ENCODE peak calls at places on chromosomes 16 and 17, in seven cellular contexts. E, O, R, Y, I, G and X are unnamed samples.

GRCh38 chr17:2138318-2138717 is 83.4 kb downstream of the HIC1 start:
- DNase-seq in E (peak; percentile 71), O (no peak), R (no peak), Y (no peak), I (no peak), G (no peak), X (no peak)

GRCh38 chr17:81635431-81635830 is 1.5 kb downstream of the NPLOC4 start:
- DNase-seq in E (no peak), O (no peak), R (no peak), Y (no peak), I (no peak), G (no peak), X (no peak)

GRCh38 chr16:17357302-17358062 is 113.3 kb downstream of the XYLT1 start:
- DNase-seq in E (no peak), O (no peak), R (no peak), Y (no peak), I (no peak), G (no peak), X (no peak)

GRCh38 chr16:85524630-85525463 is 88.3 kb upstream of the GSE1 start:
- DNase-seq in E (peak; percentile 48), O (peak; percentile 10), R (no peak), Y (peak; percentile 85), I (no peak), G (no peak), X (no peak)

GRCh38 chr16:19110537-19111391 is 3.0 kb upstream of the ITPRIPL2 start:
- DNase-seq in E (no peak), O (no peak), R (no peak), Y (no peak), I (no peak), G (no peak), X (no peak)

GRCh38 chr17:77436058-77436442 is 295.3 kb downstream of the SEC14L1 start:
- DNase-seq in E (no peak), O (peak; percentile 57), R (peak; percentile 66), Y (no peak), I (no peak), G (no peak), X (no peak)

GRCh38 chr17:3667366-3668278 is 756 bp downstream of the TAX1BP3 start:
- DNase-seq in E (no peak), O (peak; percentile 83), R (peak; percentile 79), Y (peak; percentile 81), I (peak; percentile 2), G (peak; percentile 89), X (no peak)

GRCh38 chr17:57665128-57665527 is 80.0 kb downstream of the CCDC182 start:
- DNase-seq in E (no peak), O (no peak), R (no peak), Y (no peak), I (peak; percentile 55), G (no peak), X (no peak)

GRCh38 chr17:52648995-52649394 is 490.5 kb upstream of the CA10 start:
- DNase-seq in E (no peak), O (no peak), R (no peak), Y (no peak), I (peak; percentile 62), G (no peak), X (no peak)

GRCh38 chr17:60817187-60817586 is 139.5 kb downstream of the BCAS3 start:
- DNase-seq in E (no peak), O (peak; percentile 94), R (no peak), Y (no peak), I (no peak), G (peak; percentile 98), X (no peak)

GRCh38 chr16:27374794-27375499 is 27.0 kb upstream of the IL21R start:
- DNase-seq in E (peak; percentile 68), O (peak; percentile 87), R (peak; percentile 87), Y (no peak), I (no peak), G (peak; percentile 72), X (peak; percentile 32)

GRCh38 chr16:84559311-84559932 is 55.0 kb upstream of the MEAK7 start:
- DNase-seq in E (no peak), O (no peak), R (no peak), Y (no peak), I (no peak), G (no peak), X (no peak)

GRCh38 chr16:69544099-69544498 is 21.7 kb upstream of the NFAT5 start:
- DNase-seq in E (no peak), O (no peak), R (no peak), Y (no peak), I (no peak), G (no peak), X (no peak)

GRCh38 chr17:81667754-81668153 is 1.2 kb downstream of the CCDC137 start:
- DNase-seq in E (peak; percentile 54), O (peak; percentile 12), R (peak; percentile 39), Y (no peak), I (no peak), G (no peak), X (no peak)

GRCh38 chr16:73871076-73871475 is 425.5 kb upstream of the PSMD7 start:
- DNase-seq in E (no peak), O (no peak), R (no peak), Y (no peak), I (no peak), G (no peak), X (no peak)

GRCh38 chr16:81210807-81211206 is 27.7 kb upstream of the BCO1 start:
- DNase-seq in E (no peak), O (no peak), R (peak; percentile 36), Y (no peak), I (no peak), G (no peak), X (no peak)

GRCh38 chr17:27974531-27975145 is 67.8 kb upstream of the NLK start:
- DNase-seq in E (no peak), O (no peak), R (no peak), Y (no peak), I (no peak), G (no peak), X (no peak)

GRCh38 chr17:6548578-6549330 is 7.6 kb downstream of the PITPNM3 start:
- DNase-seq in E (peak; percentile 47), O (no peak), R (no peak), Y (no peak), I (no peak), G (no peak), X (no peak)

GRCh38 chr16:2773188-2773968 is 3.7 kb downstream of the ELOB start:
- DNase-seq in E (no peak), O (peak; percentile 75), R (no peak), Y (no peak), I (no peak), G (peak; percentile 25), X (no peak)

GRCh38 chr17:21061971-21062526 is 19.2 kb upstream of the USP22 start:
- DNase-seq in E (peak; percentile 82), O (no peak), R (no peak), Y (no peak), I (no peak), G (no peak), X (no peak)

GRCh38 chr17:63696381-63696961 is 3.5 kb downstream of the LIMD2 start:
- DNase-seq in E (peak; percentile 84), O (peak; percentile 51), R (no peak), Y (no peak), I (no peak), G (peak; percentile 13), X (no peak)

GRCh38 chr17:56798916-56799315 is 34.8 kb downstream of the C17orf67 start:
- DNase-seq in E (no peak), O (no peak), R (no peak), Y (no peak), I (no peak), G (no peak), X (no peak)

GRCh38 chr16:3950343-3951193 is 70.1 kb upstream of the CREBBP start:
- DNase-seq in E (no peak), O (peak; percentile 98), R (no peak), Y (peak; percentile 60), I (no peak), G (peak; percentile 92), X (no peak)

GRCh38 chr17:51652529-51652928 is 392.2 kb downstream of the UTP18 start:
- DNase-seq in E (no peak), O (no peak), R (peak; percentile 20), Y (no peak), I (no peak), G (no peak), X (no peak)

GRCh38 chr16:50402298-50402895 is 33.6 kb upstream of the BRD7 start:
- DNase-seq in E (no peak), O (no peak), R (no peak), Y (no peak), I (no peak), G (no peak), X (no peak)

GRCh38 chr17:82839617-82840292 is at the start of gene ZNF750:
- DNase-seq in E (no peak), O (no peak), R (no peak), Y (no peak), I (no peak), G (no peak), X (no peak)

GRCh38 chr16:84726079-84726669 is 26.4 kb downstream of the USP10 start:
- DNase-seq in E (peak; percentile 84), O (peak; percentile 83), R (peak; percentile 93), Y (peak; percentile 55), I (no peak), G (peak; percentile 70), X (peak; percentile 89)

GRCh38 chr17:44971776-44972483 is 3.8 kb upstream of the C1QL1 start:
- DNase-seq in E (no peak), O (peak; percentile 68), R (no peak), Y (no peak), I (no peak), G (peak; percentile 88), X (no peak)

GRCh38 chr16:52171481-52171880 is 375.5 kb downstream of the TOX3 start:
- DNase-seq in E (no peak), O (no peak), R (no peak), Y (no peak), I (no peak), G (no peak), X (no peak)

GRCh38 chr17:14297161-14297851 is 3.6 kb upstream of the HS3ST3B1 start:
- DNase-seq in E (no peak), O (peak; percentile 64), R (peak; percentile 77), Y (peak; percentile 62), I (peak; percentile 23), G (peak; percentile 50), X (no peak)

GRCh38 chr16:67279296-67280089 is at the start of gene PLEKHG4:
- DNase-seq in E (peak; percentile 46), O (peak; percentile 74), R (peak; percentile 82), Y (peak; percentile 52), I (peak; percentile 64), G (peak; percentile 56), X (peak; percentile 66)

GRCh38 chr16:3509470-3509928 is 8.7 kb downstream of the CLUAP1 start:
- DNase-seq in E (no peak), O (no peak), R (no peak), Y (no peak), I (no peak), G (no peak), X (peak; percentile 64)

GRCh38 chr16:50153648-50154368 is 702 bp downstream of the TENT4B start:
- DNase-seq in E (no peak), O (no peak), R (peak; percentile 38), Y (no peak), I (no peak), G (peak; percentile 36), X (no peak)

GRCh38 chr17:66541461-66542182 is 239.2 kb downstream of the PRKCA start:
- DNase-seq in E (peak; percentile 41), O (no peak), R (peak; percentile 39), Y (no peak), I (no peak), G (no peak), X (no peak)

GRCh38 chr17:42403150-42403549 is 14.9 kb upstream of the STAT3 start:
- DNase-seq in E (peak; percentile 59), O (no peak), R (peak; percentile 44), Y (no peak), I (no peak), G (no peak), X (no peak)

GRCh38 chr17:41710472-41711090 is 1.6 kb upstream of the GAST start:
- DNase-seq in E (no peak), O (peak; percentile 95), R (peak; percentile 42), Y (peak; percentile 87), I (peak; percentile 90), G (peak; percentile 21), X (no peak)

GRCh38 chr17:47847341-47848197 is 3.4 kb downstream of the SP6 start:
- DNase-seq in E (no peak), O (peak; percentile 19), R (peak; percentile 55), Y (no peak), I (no peak), G (no peak), X (no peak)